ENCODE peak calls at places on chromosome X, in six cellular contexts. O, A, E, V, R and M are unnamed samples.

GRCh38 chrX:104564335-104564734 is 1.7 kb upstream of the IL1RAPL2 start:
- DNase-seq in E (no peak), O (no peak), R (no peak), V (no peak), A (no peak), M (no peak)

GRCh38 chrX:37349131-37350033 is at the start of gene PRRG1:
- DNase-seq in E (no peak), O (peak), A (peak), V (peak), R (no peak), M (peak)

GRCh38 chrX:133190877-133191738 is 27.0 kb downstream of the TFDP3 start:
- DNase-seq in A (no peak), V (no peak), E (no peak), R (no peak), O (no peak), M (no peak)

GRCh38 chrX:133402042-133402453 is 13.2 kb downstream of the GPC4 start:
- DNase-seq in A (no peak), E (no peak), V (no peak), O (no peak), R (no peak), M (peak)

GRCh38 chrX:9369802-9370291 is 95.0 kb upstream of the TBL1X start:
- DNase-seq in V (no peak), R (no peak), A (no peak), O (no peak), E (peak), M (no peak)

GRCh38 chrX:40912166-40912565 is 173.1 kb upstream of the USP9X start:
- DNase-seq in V (no peak), R (no peak), O (no peak), E (no peak), A (no peak), M (peak)

GRCh38 chrX:120604359-120604782 is 470 bp downstream of the MCTS1 start:
- DNase-seq in V (no peak), R (peak), O (peak), E (peak), A (peak), M (peak)

GRCh38 chrX:23776363-23776762 is 6.6 kb upstream of the SAT1 start:
- DNase-seq in R (no peak), V (no peak), E (no peak), O (no peak), A (no peak), M (no peak)

GRCh38 chrX:22366166-22366702 is 93.5 kb downstream of the CBLL2 start:
- DNase-seq in E (no peak), A (no peak), V (no peak), R (no peak), O (no peak), M (peak)

GRCh38 chrX:68234171-68234910 is 199.0 kb downstream of the OPHN1 start:
- DNase-seq in A (no peak), O (no peak), V (no peak), R (no peak), E (no peak), M (no peak)

GRCh38 chrX:88425739-88426138 is 321.3 kb upstream of the CPXCR1 start:
- DNase-seq in E (no peak), A (peak), O (no peak), R (no peak), V (peak), M (no peak)

GRCh38 chrX:32397562-32398216 is 813.7 kb downstream of the DMD start:
- DNase-seq in E (no peak), O (no peak), A (no peak), V (no peak), R (no peak), M (no peak)

GRCh38 chrX:143788265-143788664 is 67.7 kb upstream of the SPANXN2 start:
- DNase-seq in E (no peak), V (no peak), O (peak), A (peak), R (no peak), M (peak)

GRCh38 chrX:72026341-72027023 is 105.2 kb downstream of the RTL5 start:
- DNase-seq in E (no peak), V (no peak), A (no peak), R (no peak), O (no peak), M (no peak)

GRCh38 chrX:32170481-32170880 is 1040.9 kb downstream of the DMD start:
- DNase-seq in A (no peak), O (no peak), V (no peak), R (no peak), E (no peak), M (no peak)

GRCh38 chrX:118976599-118977340 is 2.4 kb downstream of the LONRF3 start:
- DNase-seq in A (peak), V (no peak), O (peak), R (peak), E (peak), M (no peak)

GRCh38 chrX:1592128-1592862 is 891 bp downstream of the AKAP17A start:
- DNase-seq in A (no peak), O (peak), R (peak), E (peak), V (no peak), M (no peak)

GRCh38 chrX:72029473-72030411 is 102.0 kb downstream of the RTL5 start:
- DNase-seq in V (no peak), E (no peak), A (peak), O (peak), R (no peak), M (peak)

GRCh38 chrX:69546417-69546816 is 42.3 kb downstream of the NALF2 start:
- DNase-seq in V (no peak), R (no peak), O (no peak), A (no peak), E (no peak), M (no peak)

GRCh38 chrX:1581132-1581531 is 10.3 kb upstream of the AKAP17A start:
- DNase-seq in V (peak), E (peak), R (peak), A (peak), O (peak), M (no peak)

GRCh38 chrX:96837808-96838207 is 45.9 kb upstream of the RPA4 start:
- DNase-seq in A (peak), O (peak), R (no peak), E (no peak), V (no peak), M (peak)

GRCh38 chrX:40504801-40505605 is 75.8 kb upstream of the ATP6AP2 start:
- DNase-seq in O (peak), R (no peak), A (peak), E (no peak), V (no peak), M (peak)

GRCh38 chrX:121221321-121221977 is 174.0 kb downstream of the GLUD2 start:
- DNase-seq in R (no peak), O (no peak), V (no peak), E (no peak), A (no peak), M (no peak)

GRCh38 chrX:17046478-17047097 is 100.1 kb downstream of the REPS2 start:
- DNase-seq in V (peak), E (peak), R (peak), A (peak), O (peak), M (peak)

GRCh38 chrX:97763391-97763790 is 879.7 kb downstream of the RPA4 start:
- DNase-seq in E (no peak), R (no peak), V (no peak), O (no peak), A (no peak), M (no peak)

GRCh38 chrX:139739138-139739537 is 31.2 kb upstream of the MCF2 start:
- DNase-seq in O (peak), A (no peak), V (no peak), E (peak), R (peak), M (peak)

GRCh38 chrX:117215683-117216082 is 752.9 kb upstream of the CT83 start:
- DNase-seq in O (no peak), V (no peak), E (no peak), A (no peak), R (no peak), M (no peak)

GRCh38 chrX:26442340-26442739 is 226.4 kb downstream of the MAGEB5 start:
- DNase-seq in R (no peak), V (no peak), O (no peak), A (peak), E (no peak), M (peak)

GRCh38 chrX:66004928-66005831 is 34.7 kb downstream of the VSIG4 start:
- DNase-seq in R (no peak), O (no peak), A (no peak), V (no peak), E (no peak), M (no peak)

GRCh38 chrX:78625292-78625909 is 33.7 kb downstream of the RTL3 start:
- DNase-seq in V (no peak), R (no peak), A (no peak), O (no peak), E (no peak), M (no peak)

GRCh38 chrX:41559662-41560061 is 112.5 kb downstream of the NYX start:
- DNase-seq in E (peak), O (peak), A (no peak), R (no peak), V (no peak), M (peak)